ENCODE peak calls at places on chromosome 21, in four cellular contexts. I is colonic mucosa; Y is CD8-positive, alpha-beta T cell; N is psoas muscle. A is an unnamed sample.

GRCh38 chr21:25735895-25736597 is 1.3 kb downstream of the GABPA start:
- DNase-seq in Y (no peak), N (no peak), I (no peak), A (no peak)

GRCh38 chr21:42332557-42332956 is 17.3 kb upstream of the TFF3 start:
- DNase-seq in Y (no peak), I (peak), N (no peak), A (no peak)

GRCh38 chr21:42539931-42540343 is 26.3 kb downstream of the SLC37A1 start:
- DNase-seq in Y (no peak), I (no peak), N (no peak), A (no peak)

GRCh38 chr21:26438976-26439375 is 134.1 kb downstream of the CYYR1 start:
- DNase-seq in N (no peak), I (no peak), Y (no peak), A (no peak)

GRCh38 chr21:45530423-45531113 is 11.7 kb downstream of the SLC19A1 start:
- DNase-seq in I (no peak), Y (no peak), N (peak), A (no peak)

GRCh38 chr21:35491114-35491513 is 442.0 kb upstream of the RUNX1 start:
- DNase-seq in Y (no peak), I (no peak), N (no peak), A (no peak)

GRCh38 chr21:26843912-26844257 is 1.3 kb downstream of the ADAMTS1 start:
- DNase-seq in I (no peak), N (no peak), Y (no peak), A (no peak)

GRCh38 chr21:35593000-35593502 is 467.3 kb downstream of the SETD4 start:
- DNase-seq in I (no peak), N (no peak), Y (no peak), A (no peak)

GRCh38 chr21:46603228-46603627 is 1.7 kb downstream of the S100B start:
- DNase-seq in N (no peak), Y (no peak), I (no peak), A (no peak)

GRCh38 chr21:31252611-31253010 is 91.5 kb downstream of the TIAM1 start:
- DNase-seq in N (no peak), I (no peak), Y (no peak), A (no peak)

GRCh38 chr21:31351438-31351837 is 7.4 kb upstream of the TIAM1 start:
- DNase-seq in N (no peak), I (no peak), Y (no peak), A (no peak)

GRCh38 chr21:42039470-42039901 is 29.3 kb upstream of the ZBTB21 start:
- DNase-seq in N (no peak), Y (no peak), I (no peak), A (no peak)

GRCh38 chr21:15415541-15416261 is 314.1 kb upstream of the USP25 start:
- DNase-seq in N (no peak), I (no peak), Y (no peak), A (no peak)

GRCh38 chr21:44298301-44298700 is 1.6 kb upstream of the PFKL start:
- DNase-seq in Y (no peak), I (no peak), N (no peak), A (no peak)
- TF ChIP-seq CTCF in Y (no peak), I (no peak), N (no peak), A (no peak)

GRCh38 chr21:29377266-29377665 is 78.5 kb downstream of the BACH1 start:
- DNase-seq in Y (no peak), I (no peak), N (no peak), A (no peak)

GRCh38 chr21:29378814-29379213 is 80.1 kb downstream of the BACH1 start:
- DNase-seq in N (no peak), Y (no peak), I (no peak), A (no peak)

GRCh38 chr21:29379517-29380054 is 80.9 kb downstream of the BACH1 start:
- DNase-seq in Y (no peak), I (no peak), N (no peak), A (no peak)

GRCh38 chr21:29374481-29374880 is 75.8 kb downstream of the BACH1 start:
- DNase-seq in I (no peak), Y (no peak), N (no peak), A (no peak)

GRCh38 chr21:29376556-29376955 is 77.8 kb downstream of the BACH1 start:
- DNase-seq in N (peak), Y (peak), I (peak), A (peak)
- TF ChIP-seq CTCF in N (peak), Y (peak), I (peak), A (peak)

GRCh38 chr21:36917487-36918158 is 48.8 kb downstream of the HLCS start:
- DNase-seq in Y (no peak), I (no peak), N (no peak), A (no peak)
- TF ChIP-seq CTCF in Y (no peak), I (peak), N (peak), A (no peak)

DNA sequence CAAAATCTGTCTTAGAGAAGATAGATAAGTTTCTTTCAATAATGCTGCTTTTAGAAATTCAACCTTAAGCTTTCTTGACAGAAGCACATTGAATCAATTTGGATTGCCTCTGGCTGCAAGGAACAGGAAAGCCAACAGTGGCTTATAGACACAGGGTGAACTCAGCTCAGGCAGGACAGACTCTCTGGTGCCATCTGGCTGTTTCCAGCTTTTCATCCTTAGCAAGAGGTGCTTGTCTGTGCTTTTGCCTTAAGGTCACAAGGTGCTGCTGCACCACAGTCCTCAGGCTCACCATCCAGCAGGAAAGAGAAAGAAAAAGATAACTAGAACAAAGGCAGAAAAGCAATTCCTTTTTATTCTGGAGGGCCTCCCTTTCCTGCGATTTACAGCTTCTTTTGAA is 93.7 kb upstream of the ETS2 start:
- DNase-seq in N (no peak), I (peak), Y (no peak), A (no peak)
- TF ChIP-seq CTCF in N (peak), I (peak), Y (no peak), A (no peak)

GRCh38 chr21:38380391-38381137 is 117.7 kb downstream of the ERG start:
- DNase-seq in Y (no peak), N (no peak), I (no peak), A (no peak)
- TF ChIP-seq CTCF in Y (no peak), N (no peak), I (no peak), A (no peak)

GRCh38 chr21:24594082-24594481 is 1013.2 kb downstream of the MRPL39 start:
- DNase-seq in N (no peak), I (no peak), Y (no peak), A (no peak)
- TF ChIP-seq CTCF in N (no peak), I (no peak), Y (no peak), A (no peak)

GRCh38 chr21:34132202-34132601 is 58.8 kb downstream of the MRPS6 start:
- DNase-seq in N (peak), Y (no peak), I (no peak), A (no peak)
- TF ChIP-seq CTCF in N (no peak), Y (no peak), I (no peak), A (no peak)

GRCh38 chr21:29007801-29008200 is 11.3 kb downstream of the RWDD2B start:
- DNase-seq in N (no peak), Y (no peak), I (no peak), A (no peak)
- TF ChIP-seq CTCF in N (no peak), Y (no peak), I (no peak), A (no peak)